ENCODE peak calls at places on chromosome 19, in seven cellular contexts. Q is WTC11, O is uterus, G is brain microvascular endothelial cell, L is body of pancreas, X is glutamatergic neuron, P is psoas muscle. R is an unnamed sample.

GRCh38 chr19:7982103-7982502 is 23.3 kb downstream of the ELAVL1 start:
- DNase-seq in Q (no peak), O (no peak), G (no peak), L (no peak), X (peak; percentile 16), P (peak; percentile 40), R (no peak)

GRCh38 chr19:31553844-31554215 is 204.6 kb upstream of the TSHZ3 start:
- DNase-seq in Q (no peak), O (no peak), G (no peak), L (no peak), X (no peak), P (no peak), R (no peak)

GRCh38 chr19:28103916-28104315 is 1109.0 kb downstream of the UQCRFS1 start:
- DNase-seq in Q (peak; percentile 16), O (no peak), G (no peak), L (no peak), X (no peak), P (no peak), R (no peak)

GRCh38 chr19:13103961-13104847 is 1.5 kb upstream of the LYL1 start:
- DNase-seq in Q (peak; percentile 82), O (peak; percentile 67), G (no peak), L (no peak), X (peak; percentile 77), P (peak; percentile 86), R (no peak)

GRCh38 chr19:10115392-10116084 is 4.0 kb downstream of the P2RY11 start:
- DNase-seq in Q (no peak), O (no peak), G (no peak), L (no peak), X (no peak), P (peak; percentile 50), R (no peak)

GRCh38 chr19:56350416-56351045 is 35.9 kb upstream of the ZSCAN5A start:
- DNase-seq in Q (peak; percentile 55), O (peak; percentile 57), G (peak; percentile 44), L (peak; percentile 45), X (peak; percentile 41), P (no peak), R (peak; percentile 28)

GRCh38 chr19:50547385-50548190 is 20.6 kb downstream of the LRRC4B start:
- DNase-seq in Q (no peak), O (no peak), G (no peak), L (no peak), X (no peak), P (no peak), R (no peak)

GRCh38 chr19:29812080-29812880 is 489 bp downstream of the CCNE1 start:
- DNase-seq in Q (peak; percentile 30), O (no peak), G (no peak), L (peak; percentile 21), X (peak; percentile 59), P (peak; percentile 49), R (no peak)

GRCh38 chr19:31154021-31154420 is 195.2 kb downstream of the TSHZ3 start:
- DNase-seq in Q (no peak), O (no peak), G (peak; percentile 41), L (no peak), X (no peak), P (no peak), R (peak; percentile 37)

GRCh38 chr19:56955637-56956216 is 115.2 kb upstream of the PEG3 start:
- DNase-seq in Q (no peak), O (no peak), G (no peak), L (no peak), X (no peak), P (no peak), R (no peak)

GRCh38 chr19:5697022-5697889 is 7.2 kb downstream of the RPL36 start:
- DNase-seq in Q (no peak), O (no peak), G (no peak), L (no peak), X (peak; percentile 42), P (no peak), R (no peak)

GRCh38 chr19:19081642-19082151 is 17.9 kb downstream of the SLC25A42 start:
- DNase-seq in Q (no peak), O (peak; percentile 46), G (peak; percentile 12), L (peak; percentile 22), X (no peak), P (peak; percentile 69), R (no peak)

GRCh38 chr19:16337809-16338469 is 13.3 kb downstream of the KLF2 start:
- DNase-seq in Q (no peak), O (no peak), G (no peak), L (no peak), X (no peak), P (no peak), R (no peak)

GRCh38 chr19:16339361-16339725 is 14.7 kb downstream of the KLF2 start:
- DNase-seq in Q (no peak), O (no peak), G (no peak), L (no peak), X (no peak), P (no peak), R (no peak)

GRCh38 chr19:16340092-16340491 is 15.5 kb downstream of the KLF2 start:
- DNase-seq in Q (no peak), O (no peak), G (peak; percentile 61), L (no peak), X (no peak), P (no peak), R (no peak)

GRCh38 chr19:16340654-16341053 is 16.0 kb downstream of the KLF2 start:
- DNase-seq in Q (no peak), O (no peak), G (no peak), L (no peak), X (no peak), P (no peak), R (no peak)

GRCh38 chr19:16338470-16339360 is 14.1 kb downstream of the KLF2 start:
- DNase-seq in Q (no peak), O (no peak), G (peak; percentile 95), L (no peak), X (no peak), P (no peak), R (peak; percentile 93)
- TF ChIP-seq CTCF in Q (no peak), O (no peak), G (peak; percentile 40), L (no peak), X (no peak), P (no peak), R (peak; percentile 55)

DNA sequence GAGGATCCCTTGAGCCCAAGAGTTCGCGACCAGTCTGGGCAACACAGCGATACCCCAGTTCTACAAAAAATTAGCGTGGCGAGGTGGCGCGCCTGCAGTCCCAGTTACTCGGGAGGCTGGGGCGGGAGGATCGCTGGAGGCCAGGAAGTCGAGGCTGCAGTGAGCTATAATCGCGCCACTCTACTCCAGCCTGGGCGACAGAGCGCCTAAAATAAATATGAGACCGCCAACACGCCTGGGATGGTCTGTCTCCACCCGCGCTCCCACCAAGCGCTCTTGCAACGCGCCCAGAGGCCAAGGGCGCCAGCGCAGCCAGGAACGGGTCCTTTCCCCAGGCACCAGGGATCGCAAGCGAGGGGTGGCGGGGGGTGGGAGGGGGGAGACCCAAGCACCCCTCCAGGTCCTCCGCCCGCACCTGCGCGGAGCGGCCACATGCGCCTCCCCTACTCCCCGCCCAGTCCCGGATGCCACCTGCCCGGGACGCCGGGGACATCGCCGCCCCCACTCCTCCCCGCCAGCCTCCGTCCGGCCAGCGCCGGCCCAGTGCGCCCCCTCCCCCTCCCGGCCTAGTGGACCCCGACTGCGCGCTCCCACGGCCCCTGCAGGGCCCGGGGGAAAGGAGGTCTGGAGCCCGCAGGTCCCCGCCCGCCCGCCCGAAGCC is 441 bp downstream of the RHPN2 start:
- DNase-seq in Q (peak; percentile 78), O (no peak), G (no peak), L (peak; percentile 59), X (peak; percentile 51), P (no peak), R (no peak)
- TF ChIP-seq CTCF in Q (no peak), O (no peak), G (no peak), L (no peak), X (no peak), P (no peak), R (no peak)

GRCh38 chr19:1177322-1178114 is 3.5 kb upstream of the SBNO2 start:
- DNase-seq in Q (no peak), O (no peak), G (peak; percentile 91), L (no peak), X (no peak), P (peak; percentile 58), R (peak; percentile 94)
- TF ChIP-seq CTCF in Q (no peak), O (no peak), G (peak; percentile 58), L (no peak), X (no peak), P (no peak), R (peak; percentile 65)

DNA sequence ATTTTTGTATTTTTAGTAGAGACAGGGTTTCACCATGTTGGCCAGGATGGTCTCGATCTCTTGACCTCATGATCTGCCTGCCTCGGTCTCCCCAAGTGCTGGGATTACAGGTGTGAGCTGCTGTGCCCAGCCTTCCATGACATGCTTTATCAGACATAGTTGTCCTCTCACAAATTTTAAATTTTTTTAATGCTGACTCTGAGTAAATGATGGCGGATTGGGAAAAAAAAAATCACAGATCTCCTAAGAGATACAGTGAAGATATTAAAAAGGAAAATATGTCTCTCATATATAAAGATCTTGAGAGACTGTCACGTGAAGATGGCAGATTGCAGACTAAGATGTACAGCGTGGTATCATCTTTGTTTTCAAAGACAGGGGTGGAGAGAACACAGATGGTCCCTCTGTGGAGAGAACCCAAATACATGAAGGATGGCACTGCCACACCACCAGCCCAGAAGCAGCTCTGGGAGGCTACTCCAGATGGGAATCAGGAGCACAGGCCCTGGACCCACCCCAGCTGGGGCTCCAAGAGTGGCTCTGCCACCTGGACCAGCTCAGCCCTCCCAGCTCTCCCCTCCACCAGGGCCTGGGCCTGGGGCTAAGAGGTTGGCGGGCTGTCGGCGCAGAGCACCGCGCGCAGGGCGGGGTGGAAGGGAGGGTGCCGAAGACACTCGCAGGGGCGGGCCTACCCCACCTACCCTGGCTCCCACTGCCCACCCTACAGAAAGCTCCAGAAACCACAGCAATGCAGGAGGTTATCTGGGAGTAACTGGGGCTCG is 20.0 kb upstream of the CCNP start:
- DNase-seq in Q (no peak), O (no peak), G (no peak), L (no peak), X (no peak), P (no peak), R (no peak)
- TF ChIP-seq CTCF in Q (no peak), O (no peak), G (no peak), L (no peak), X (no peak), P (no peak), R (no peak)

GRCh38 chr19:2739602-2740313 is at the start of gene SLC39A3:
- DNase-seq in Q (peak; percentile 100), O (peak; percentile 99), G (peak; percentile 99), L (peak; percentile 99), X (peak; percentile 99), P (peak; percentile 99), R (peak; percentile 100)
- TF ChIP-seq CTCF in Q (no peak), O (peak; percentile 8), G (peak; percentile 27), L (no peak), X (no peak), P (no peak), R (peak; percentile 46)

GRCh38 chr19:44891016-44891882 is at the start of gene TOMM40:
- DNase-seq in Q (peak; percentile 65), O (peak; percentile 100), G (peak; percentile 100), L (peak; percentile 100), X (peak; percentile 100), P (peak; percentile 100), R (peak; percentile 100)
- TF ChIP-seq CTCF in Q (no peak), O (no peak), G (no peak), L (no peak), X (no peak), P (peak; percentile 10), R (peak; percentile 54)